ENCODE peak calls at places on chromosomes 6 and 20, in ten cellular contexts. One of them, this sample, is unnamed.

GRCh38 chr6:169810066-169810989 is 58.9 kb downstream of the ERMARD start:
- DNase-seq in fibroblast of mammary gland: no peak
- DNase-seq in psoas muscle: no peak
- DNase-seq in neural crest cell: no peak
- DNase-seq in DND-41: no peak
- DNase-seq in endothelial cell: no peak
- DNase-seq in AG04449: no peak
- DNase-seq in cardiac fibroblast: no peak
- DNase-seq in GM13976: no peak
- DNase-seq in thyroid gland: no peak
- DNase-seq in this sample: no peak

GRCh38 chr20:58072695-58073671 is 155.5 kb downstream of the ANKRD60 start:
- DNase-seq in fibroblast of mammary gland: no peak
- DNase-seq in psoas muscle: no peak
- DNase-seq in neural crest cell: no peak
- DNase-seq in DND-41: no peak
- DNase-seq in endothelial cell: no peak
- DNase-seq in AG04449: no peak
- DNase-seq in cardiac fibroblast: no peak
- DNase-seq in GM13976: no peak
- DNase-seq in thyroid gland: no peak
- DNase-seq in this sample: no peak

GRCh38 chr6:137882225-137882961 is 15.3 kb downstream of the TNFAIP3 start:
- DNase-seq in fibroblast of mammary gland: peak
- DNase-seq in psoas muscle: no peak
- DNase-seq in neural crest cell: no peak
- DNase-seq in DND-41: peak
- DNase-seq in endothelial cell: no peak
- DNase-seq in AG04449: peak
- DNase-seq in cardiac fibroblast: no peak
- DNase-seq in GM13976: no peak
- DNase-seq in thyroid gland: no peak
- DNase-seq in this sample: no peak

GRCh38 chr6:1662532-1662931 is 52.8 kb downstream of the FOXC1 start:
- DNase-seq in fibroblast of mammary gland: no peak
- DNase-seq in psoas muscle: no peak
- DNase-seq in neural crest cell: no peak
- DNase-seq in DND-41: no peak
- DNase-seq in endothelial cell: no peak
- DNase-seq in AG04449: peak
- DNase-seq in cardiac fibroblast: no peak
- DNase-seq in GM13976: no peak
- DNase-seq in thyroid gland: no peak
- DNase-seq in this sample: no peak

GRCh38 chr20:32010096-32010495 is at the start of gene CCM2L:
- DNase-seq in fibroblast of mammary gland: no peak
- DNase-seq in psoas muscle: no peak
- DNase-seq in neural crest cell: no peak
- DNase-seq in DND-41: no peak
- DNase-seq in endothelial cell: peak
- DNase-seq in AG04449: no peak
- DNase-seq in cardiac fibroblast: no peak
- DNase-seq in GM13976: no peak
- DNase-seq in thyroid gland: no peak
- DNase-seq in this sample: no peak

GRCh38 chr6:26205625-26206574 is 118.7 kb downstream of the HFE start:
- DNase-seq in fibroblast of mammary gland: peak
- DNase-seq in psoas muscle: no peak
- DNase-seq in neural crest cell: peak
- DNase-seq in DND-41: peak
- DNase-seq in endothelial cell: no peak
- DNase-seq in AG04449: no peak
- DNase-seq in cardiac fibroblast: peak
- DNase-seq in GM13976: peak
- DNase-seq in thyroid gland: no peak
- DNase-seq in this sample: no peak

GRCh38 chr6:149716584-149716983 is 1.3 kb downstream of the LATS1 start:
- DNase-seq in fibroblast of mammary gland: peak
- DNase-seq in psoas muscle: no peak
- DNase-seq in neural crest cell: no peak
- DNase-seq in DND-41: no peak
- DNase-seq in endothelial cell: no peak
- DNase-seq in AG04449: no peak
- DNase-seq in cardiac fibroblast: peak
- DNase-seq in GM13976: peak
- DNase-seq in thyroid gland: no peak
- DNase-seq in this sample: peak

GRCh38 chr6:52550014-52550575 is 26.8 kb downstream of the TRAM2 start:
- DNase-seq in fibroblast of mammary gland: no peak
- DNase-seq in psoas muscle: no peak
- DNase-seq in neural crest cell: no peak
- DNase-seq in DND-41: no peak
- DNase-seq in endothelial cell: no peak
- DNase-seq in AG04449: no peak
- DNase-seq in cardiac fibroblast: no peak
- DNase-seq in GM13976: no peak
- DNase-seq in thyroid gland: no peak
- DNase-seq in this sample: no peak

GRCh38 chr6:139313784-139314545 is 22.2 kb upstream of the TXLNB start:
- DNase-seq in fibroblast of mammary gland: no peak
- DNase-seq in psoas muscle: no peak
- DNase-seq in neural crest cell: no peak
- DNase-seq in DND-41: no peak
- DNase-seq in endothelial cell: no peak
- DNase-seq in AG04449: no peak
- DNase-seq in cardiac fibroblast: no peak
- DNase-seq in GM13976: no peak
- DNase-seq in thyroid gland: no peak
- DNase-seq in this sample: no peak

GRCh38 chr6:93684339-93684738 is 265.0 kb upstream of the EPHA7 start:
- DNase-seq in fibroblast of mammary gland: no peak
- DNase-seq in psoas muscle: no peak
- DNase-seq in neural crest cell: no peak
- DNase-seq in DND-41: no peak
- DNase-seq in endothelial cell: no peak
- DNase-seq in AG04449: no peak
- DNase-seq in cardiac fibroblast: no peak
- DNase-seq in GM13976: no peak
- DNase-seq in thyroid gland: no peak
- DNase-seq in this sample: no peak

GRCh38 chr20:63265891-63266515 is 6.6 kb upstream of the ARFGAP1 start:
- DNase-seq in fibroblast of mammary gland: peak
- DNase-seq in psoas muscle: no peak
- DNase-seq in neural crest cell: no peak
- DNase-seq in DND-41: no peak
- DNase-seq in endothelial cell: no peak
- DNase-seq in AG04449: peak
- DNase-seq in cardiac fibroblast: no peak
- DNase-seq in GM13976: no peak
- DNase-seq in thyroid gland: no peak
- DNase-seq in this sample: no peak

GRCh38 chr6:18115356-18115755 is 7.1 kb downstream of the NHLRC1 start:
- DNase-seq in fibroblast of mammary gland: no peak
- DNase-seq in psoas muscle: no peak
- DNase-seq in neural crest cell: no peak
- DNase-seq in DND-41: no peak
- DNase-seq in endothelial cell: no peak
- DNase-seq in AG04449: no peak
- DNase-seq in cardiac fibroblast: no peak
- DNase-seq in GM13976: no peak
- DNase-seq in thyroid gland: no peak
- DNase-seq in this sample: no peak

GRCh38 chr6:32692019-32692418 is 25.6 kb upstream of the HLA-DQB1 start:
- DNase-seq in fibroblast of mammary gland: no peak
- DNase-seq in psoas muscle: no peak
- DNase-seq in neural crest cell: no peak
- DNase-seq in DND-41: peak
- DNase-seq in endothelial cell: peak
- DNase-seq in AG04449: no peak
- DNase-seq in cardiac fibroblast: no peak
- DNase-seq in GM13976: peak
- DNase-seq in thyroid gland: peak
- DNase-seq in this sample: peak

GRCh38 chr20:48026981-48027592 is 241.8 kb upstream of the SULF2 start:
- DNase-seq in fibroblast of mammary gland: peak
- DNase-seq in psoas muscle: no peak
- DNase-seq in neural crest cell: no peak
- DNase-seq in DND-41: peak
- DNase-seq in endothelial cell: no peak
- DNase-seq in AG04449: no peak
- DNase-seq in cardiac fibroblast: peak
- DNase-seq in GM13976: no peak
- DNase-seq in thyroid gland: no peak
- DNase-seq in this sample: no peak

GRCh38 chr20:33824852-33825251 is 13.7 kb downstream of the CHMP4B start:
- DNase-seq in fibroblast of mammary gland: no peak
- DNase-seq in psoas muscle: no peak
- DNase-seq in neural crest cell: no peak
- DNase-seq in DND-41: no peak
- DNase-seq in endothelial cell: no peak
- DNase-seq in AG04449: no peak
- DNase-seq in cardiac fibroblast: no peak
- DNase-seq in GM13976: no peak
- DNase-seq in thyroid gland: no peak
- DNase-seq in this sample: no peak
- TF ChIP-seq CTCF in fibroblast of mammary gland: no peak
- TF ChIP-seq CTCF in psoas muscle: no peak
- TF ChIP-seq CTCF in neural crest cell: no peak
- TF ChIP-seq CTCF in DND-41: no peak
- TF ChIP-seq CTCF in endothelial cell: no peak
- TF ChIP-seq CTCF in AG04449: no peak
- TF ChIP-seq CTCF in cardiac fibroblast: no peak
- TF ChIP-seq CTCF in GM13976: no peak
- TF ChIP-seq CTCF in thyroid gland: no peak
- TF ChIP-seq CTCF in this sample: no peak

GRCh38 chr6:82589509-82590206 is 226.0 kb downstream of the TPBG start:
- DNase-seq in fibroblast of mammary gland: peak
- DNase-seq in psoas muscle: no peak
- DNase-seq in neural crest cell: no peak
- DNase-seq in DND-41: no peak
- DNase-seq in endothelial cell: peak
- DNase-seq in AG04449: peak
- DNase-seq in cardiac fibroblast: peak
- DNase-seq in GM13976: peak
- DNase-seq in thyroid gland: peak
- DNase-seq in this sample: peak

GRCh38 chr6:82588020-82588419 is 224.4 kb downstream of the TPBG start:
- DNase-seq in fibroblast of mammary gland: peak
- DNase-seq in psoas muscle: no peak
- DNase-seq in neural crest cell: no peak
- DNase-seq in DND-41: no peak
- DNase-seq in endothelial cell: no peak
- DNase-seq in AG04449: no peak
- DNase-seq in cardiac fibroblast: no peak
- DNase-seq in GM13976: no peak
- DNase-seq in thyroid gland: no peak
- DNase-seq in this sample: no peak

GRCh38 chr6:82588859-82589412 is 225.3 kb downstream of the TPBG start:
- DNase-seq in fibroblast of mammary gland: no peak
- DNase-seq in psoas muscle: no peak
- DNase-seq in neural crest cell: no peak
- DNase-seq in DND-41: no peak
- DNase-seq in endothelial cell: no peak
- DNase-seq in AG04449: no peak
- DNase-seq in cardiac fibroblast: no peak
- DNase-seq in GM13976: no peak
- DNase-seq in thyroid gland: no peak
- DNase-seq in this sample: no peak
- TF ChIP-seq CTCF in fibroblast of mammary gland: no peak
- TF ChIP-seq CTCF in psoas muscle: no peak
- TF ChIP-seq CTCF in neural crest cell: no peak
- TF ChIP-seq CTCF in DND-41: no peak
- TF ChIP-seq CTCF in endothelial cell: no peak
- TF ChIP-seq CTCF in AG04449: no peak
- TF ChIP-seq CTCF in cardiac fibroblast: no peak
- TF ChIP-seq CTCF in GM13976: no peak
- TF ChIP-seq CTCF in thyroid gland: no peak
- TF ChIP-seq CTCF in this sample: no peak

GRCh38 chr20:10649080-10649816 is 24.6 kb downstream of the JAG1 start:
- DNase-seq in fibroblast of mammary gland: no peak
- DNase-seq in psoas muscle: no peak
- DNase-seq in neural crest cell: no peak
- DNase-seq in DND-41: no peak
- DNase-seq in endothelial cell: no peak
- DNase-seq in AG04449: no peak
- DNase-seq in cardiac fibroblast: no peak
- DNase-seq in GM13976: no peak
- DNase-seq in thyroid gland: no peak
- DNase-seq in this sample: no peak
- TF ChIP-seq CTCF in fibroblast of mammary gland: no peak
- TF ChIP-seq CTCF in psoas muscle: no peak
- TF ChIP-seq CTCF in neural crest cell: no peak
- TF ChIP-seq CTCF in DND-41: no peak
- TF ChIP-seq CTCF in endothelial cell: no peak
- TF ChIP-seq CTCF in AG04449: no peak
- TF ChIP-seq CTCF in cardiac fibroblast: no peak
- TF ChIP-seq CTCF in GM13976: no peak
- TF ChIP-seq CTCF in thyroid gland: no peak
- TF ChIP-seq CTCF in this sample: no peak

DNA sequence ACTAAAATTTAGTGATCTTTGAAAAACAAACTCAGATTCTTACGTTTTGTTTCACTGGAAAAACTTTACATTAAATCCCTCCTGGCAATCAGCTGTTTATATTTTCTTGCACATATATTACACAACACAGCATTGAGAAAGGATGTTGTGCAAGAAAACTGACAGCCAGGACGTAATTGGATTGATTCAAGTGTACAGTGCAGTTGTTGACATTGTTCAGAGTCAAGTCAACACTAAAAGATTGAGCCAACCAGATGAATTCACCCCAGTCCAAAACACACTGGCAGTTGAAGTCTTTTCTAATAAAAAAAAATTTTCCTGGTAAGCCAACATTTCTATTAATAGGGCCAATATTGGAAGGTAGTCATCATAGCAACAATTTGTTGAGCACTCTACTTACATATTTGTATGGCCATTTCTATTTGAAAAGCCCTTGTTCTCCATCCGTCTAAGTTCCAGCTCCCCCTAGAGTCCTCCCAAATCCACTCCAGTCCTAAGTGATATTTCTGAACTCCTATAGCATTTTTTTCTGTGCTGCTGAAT is 20.9 kb upstream of the VNN1 start:
- DNase-seq in fibroblast of mammary gland: peak
- DNase-seq in psoas muscle: no peak
- DNase-seq in neural crest cell: no peak
- DNase-seq in DND-41: no peak
- DNase-seq in endothelial cell: no peak
- DNase-seq in AG04449: no peak
- DNase-seq in cardiac fibroblast: peak
- DNase-seq in GM13976: no peak
- DNase-seq in thyroid gland: no peak
- DNase-seq in this sample: no peak
- TF ChIP-seq CTCF in fibroblast of mammary gland: peak
- TF ChIP-seq CTCF in psoas muscle: no peak
- TF ChIP-seq CTCF in neural crest cell: no peak
- TF ChIP-seq CTCF in DND-41: no peak
- TF ChIP-seq CTCF in endothelial cell: no peak
- TF ChIP-seq CTCF in AG04449: no peak
- TF ChIP-seq CTCF in cardiac fibroblast: peak
- TF ChIP-seq CTCF in GM13976: no peak
- TF ChIP-seq CTCF in thyroid gland: no peak
- TF ChIP-seq CTCF in this sample: no peak

GRCh38 chr6:131807644-131808459 is at the start of gene ENPP1:
- DNase-seq in fibroblast of mammary gland: peak
- DNase-seq in psoas muscle: peak
- DNase-seq in neural crest cell: peak
- DNase-seq in DND-41: no peak
- DNase-seq in endothelial cell: peak
- DNase-seq in AG04449: no peak
- DNase-seq in cardiac fibroblast: peak
- DNase-seq in GM13976: peak
- DNase-seq in thyroid gland: peak
- DNase-seq in this sample: peak
- TF ChIP-seq CTCF in fibroblast of mammary gland: peak
- TF ChIP-seq CTCF in psoas muscle: peak
- TF ChIP-seq CTCF in neural crest cell: peak
- TF ChIP-seq CTCF in DND-41: no peak
- TF ChIP-seq CTCF in endothelial cell: no peak
- TF ChIP-seq CTCF in AG04449: peak
- TF ChIP-seq CTCF in cardiac fibroblast: peak
- TF ChIP-seq CTCF in GM13976: no peak
- TF ChIP-seq CTCF in thyroid gland: peak
- TF ChIP-seq CTCF in this sample: no peak